ENCODE peak calls at places on chromosomes 3 and 15, in ten cellular contexts. One of them, this sample, is unnamed.

GRCh38 chr15:31262901-31263671 is 63.5 kb upstream of the KLF13 start:
- DNase-seq in adrenal gland: peak; percentile 62
- DNase-seq in GM06990: peak; percentile 65
- DNase-seq in thoracic aorta: no peak
- DNase-seq in CD4-positive, CD25-positive, alpha-beta regulatory T cell: no peak
- DNase-seq in cardiac muscle cell: no peak
- DNase-seq in lower lobe of right lung: peak; percentile 70
- DNase-seq in breast epithelium: no peak
- DNase-seq in transverse colon: peak; percentile 57
- DNase-seq in pancreas: peak; percentile 37
- DNase-seq in this sample: no peak

GRCh38 chr15:36263666-36264065 is 315.8 kb upstream of the CDIN1 start:
- DNase-seq in adrenal gland: no peak
- DNase-seq in GM06990: no peak
- DNase-seq in thoracic aorta: no peak
- DNase-seq in CD4-positive, CD25-positive, alpha-beta regulatory T cell: no peak
- DNase-seq in cardiac muscle cell: no peak
- DNase-seq in lower lobe of right lung: no peak
- DNase-seq in breast epithelium: no peak
- DNase-seq in transverse colon: no peak
- DNase-seq in pancreas: no peak
- DNase-seq in this sample: no peak

GRCh38 chr3:127394984-127395662 is 107.3 kb upstream of the PRR20G start:
- DNase-seq in adrenal gland: no peak
- DNase-seq in GM06990: no peak
- DNase-seq in thoracic aorta: no peak
- DNase-seq in CD4-positive, CD25-positive, alpha-beta regulatory T cell: no peak
- DNase-seq in cardiac muscle cell: no peak
- DNase-seq in lower lobe of right lung: no peak
- DNase-seq in breast epithelium: no peak
- DNase-seq in transverse colon: no peak
- DNase-seq in pancreas: no peak
- DNase-seq in this sample: no peak

GRCh38 chr3:151152626-151153025 is 50.4 kb downstream of the GPR171 start:
- DNase-seq in adrenal gland: no peak
- DNase-seq in GM06990: no peak
- DNase-seq in thoracic aorta: no peak
- DNase-seq in CD4-positive, CD25-positive, alpha-beta regulatory T cell: no peak
- DNase-seq in cardiac muscle cell: no peak
- DNase-seq in lower lobe of right lung: no peak
- DNase-seq in breast epithelium: no peak
- DNase-seq in transverse colon: no peak
- DNase-seq in pancreas: no peak
- DNase-seq in this sample: no peak

GRCh38 chr15:67685008-67685599 is 140.2 kb upstream of the SKOR1 start:
- DNase-seq in adrenal gland: no peak
- DNase-seq in GM06990: no peak
- DNase-seq in thoracic aorta: no peak
- DNase-seq in CD4-positive, CD25-positive, alpha-beta regulatory T cell: peak; percentile 4
- DNase-seq in cardiac muscle cell: peak; percentile 42
- DNase-seq in lower lobe of right lung: no peak
- DNase-seq in breast epithelium: no peak
- DNase-seq in transverse colon: no peak
- DNase-seq in pancreas: no peak
- DNase-seq in this sample: no peak

GRCh38 chr15:23857028-23857641 is 170.0 kb upstream of the NDN start:
- DNase-seq in adrenal gland: peak; percentile 74
- DNase-seq in GM06990: no peak
- DNase-seq in thoracic aorta: no peak
- DNase-seq in CD4-positive, CD25-positive, alpha-beta regulatory T cell: no peak
- DNase-seq in cardiac muscle cell: peak; percentile 71
- DNase-seq in lower lobe of right lung: peak; percentile 48
- DNase-seq in breast epithelium: no peak
- DNase-seq in transverse colon: peak; percentile 50
- DNase-seq in pancreas: no peak
- DNase-seq in this sample: no peak

GRCh38 chr3:64848822-64849221 is 161.0 kb upstream of the ADAMTS9 start:
- DNase-seq in adrenal gland: no peak
- DNase-seq in GM06990: no peak
- DNase-seq in thoracic aorta: no peak
- DNase-seq in CD4-positive, CD25-positive, alpha-beta regulatory T cell: no peak
- DNase-seq in cardiac muscle cell: no peak
- DNase-seq in lower lobe of right lung: no peak
- DNase-seq in breast epithelium: no peak
- DNase-seq in transverse colon: peak; percentile 9
- DNase-seq in pancreas: no peak
- DNase-seq in this sample: no peak

GRCh38 chr3:57007513-57008415 is 52.7 kb upstream of the SPATA12 start:
- DNase-seq in adrenal gland: peak; percentile 88
- DNase-seq in GM06990: no peak
- DNase-seq in thoracic aorta: peak; percentile 72
- DNase-seq in CD4-positive, CD25-positive, alpha-beta regulatory T cell: no peak
- DNase-seq in cardiac muscle cell: no peak
- DNase-seq in lower lobe of right lung: peak; percentile 45
- DNase-seq in breast epithelium: peak; percentile 66
- DNase-seq in transverse colon: peak; percentile 56
- DNase-seq in pancreas: no peak
- DNase-seq in this sample: no peak

GRCh38 chr3:31532587-31533168 is at the start of gene STT3B:
- DNase-seq in adrenal gland: peak; percentile 79
- DNase-seq in GM06990: peak; percentile 92
- DNase-seq in thoracic aorta: peak; percentile 31
- DNase-seq in CD4-positive, CD25-positive, alpha-beta regulatory T cell: no peak
- DNase-seq in cardiac muscle cell: peak; percentile 71
- DNase-seq in lower lobe of right lung: peak; percentile 89
- DNase-seq in breast epithelium: no peak
- DNase-seq in transverse colon: peak; percentile 86
- DNase-seq in pancreas: no peak
- DNase-seq in this sample: peak; percentile 84

GRCh38 chr15:74725845-74726773 is 781 bp upstream of the CYP1A1 start:
- DNase-seq in adrenal gland: peak; percentile 36
- DNase-seq in GM06990: peak; percentile 64
- DNase-seq in thoracic aorta: no peak
- DNase-seq in CD4-positive, CD25-positive, alpha-beta regulatory T cell: peak; percentile 24
- DNase-seq in cardiac muscle cell: peak; percentile 58
- DNase-seq in lower lobe of right lung: peak; percentile 74
- DNase-seq in breast epithelium: no peak
- DNase-seq in transverse colon: peak; percentile 44
- DNase-seq in pancreas: peak; percentile 79
- DNase-seq in this sample: peak; percentile 22

GRCh38 chr3:126083511-126083912 is 412 bp downstream of the SLC41A3 start:
- DNase-seq in adrenal gland: peak; percentile 63
- DNase-seq in GM06990: peak; percentile 64
- DNase-seq in thoracic aorta: no peak
- DNase-seq in CD4-positive, CD25-positive, alpha-beta regulatory T cell: peak; percentile 36
- DNase-seq in cardiac muscle cell: peak; percentile 77
- DNase-seq in lower lobe of right lung: peak; percentile 60
- DNase-seq in breast epithelium: peak; percentile 40
- DNase-seq in transverse colon: peak; percentile 51
- DNase-seq in pancreas: peak; percentile 72
- DNase-seq in this sample: no peak

GRCh38 chr3:5197470-5198312 is 10.2 kb downstream of the EDEM1 start:
- DNase-seq in adrenal gland: no peak
- DNase-seq in GM06990: peak; percentile 68
- DNase-seq in thoracic aorta: no peak
- DNase-seq in CD4-positive, CD25-positive, alpha-beta regulatory T cell: peak; percentile 75
- DNase-seq in cardiac muscle cell: no peak
- DNase-seq in lower lobe of right lung: no peak
- DNase-seq in breast epithelium: no peak
- DNase-seq in transverse colon: no peak
- DNase-seq in pancreas: no peak
- DNase-seq in this sample: peak; percentile 47

DNA sequence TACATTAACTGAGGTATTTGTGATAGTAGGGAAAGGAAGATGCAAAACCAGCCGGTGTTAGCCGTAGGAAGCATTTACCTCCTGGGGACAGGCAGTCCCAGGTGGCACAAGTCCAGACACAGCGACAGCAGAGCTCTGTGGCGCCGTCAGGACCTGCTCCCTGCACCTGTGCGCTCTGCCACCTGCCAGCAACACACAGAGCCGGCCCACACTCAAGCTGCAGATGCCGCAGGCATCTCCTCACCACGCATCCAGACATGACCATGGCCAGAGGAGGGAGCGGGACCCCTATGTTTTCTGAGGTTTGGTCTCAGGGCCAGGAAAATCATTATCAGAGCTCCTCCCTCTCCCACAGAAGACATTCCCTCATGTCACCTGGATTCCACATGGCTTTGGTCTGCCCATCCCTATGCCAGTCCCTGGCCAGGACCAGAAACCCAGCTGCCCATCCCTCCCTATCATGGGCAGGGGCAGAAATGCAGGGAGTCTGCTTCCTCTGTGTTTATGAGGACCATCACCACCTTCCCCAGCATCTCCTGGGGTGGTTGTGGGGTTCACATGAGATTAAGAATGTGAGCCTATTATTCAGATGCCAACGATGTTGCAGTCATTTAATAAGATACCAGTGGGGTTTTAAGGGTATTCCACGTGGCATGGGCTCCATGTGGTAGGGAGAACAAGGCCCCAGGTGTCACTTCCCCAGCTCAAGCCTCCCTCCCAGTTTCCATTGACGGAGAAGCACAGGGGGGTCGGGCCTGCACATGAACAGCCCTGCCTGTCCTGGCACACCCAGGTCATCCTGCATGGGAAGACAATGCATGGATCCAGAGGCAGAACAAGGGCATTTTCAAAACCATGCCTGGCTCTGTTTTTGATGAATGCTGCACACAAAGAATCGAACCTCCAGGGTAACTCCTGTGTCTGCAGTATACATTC is 251.1 kb downstream of the OCA2 start:
- DNase-seq in adrenal gland: no peak
- DNase-seq in GM06990: no peak
- DNase-seq in thoracic aorta: no peak
- DNase-seq in CD4-positive, CD25-positive, alpha-beta regulatory T cell: no peak
- DNase-seq in cardiac muscle cell: no peak
- DNase-seq in lower lobe of right lung: no peak
- DNase-seq in breast epithelium: no peak
- DNase-seq in transverse colon: no peak
- DNase-seq in pancreas: no peak
- DNase-seq in this sample: no peak
- H3K4me3 ChIP-seq in adrenal gland: no peak overlapping the region
- H3K4me3 ChIP-seq in GM06990: no peak overlapping the region
- H3K4me3 ChIP-seq in thoracic aorta: no peak overlapping the region
- H3K4me3 ChIP-seq in CD4-positive, CD25-positive, alpha-beta regulatory T cell: no peak overlapping the region
- H3K4me3 ChIP-seq in cardiac muscle cell: no peak overlapping the region
- H3K4me3 ChIP-seq in lower lobe of right lung: no peak overlapping the region
- H3K4me3 ChIP-seq in breast epithelium: no peak overlapping the region
- H3K4me3 ChIP-seq in transverse colon: no peak overlapping the region
- H3K4me3 ChIP-seq in pancreas: no peak overlapping the region
- H3K4me3 ChIP-seq in this sample: no peak overlapping the region

GRCh38 chr15:92393994-92394326 is 279 bp downstream of the ST8SIA2 start:
- DNase-seq in adrenal gland: no peak
- DNase-seq in GM06990: no peak
- DNase-seq in thoracic aorta: no peak
- DNase-seq in CD4-positive, CD25-positive, alpha-beta regulatory T cell: no peak
- DNase-seq in cardiac muscle cell: no peak
- DNase-seq in lower lobe of right lung: no peak
- DNase-seq in breast epithelium: no peak
- DNase-seq in transverse colon: no peak
- DNase-seq in pancreas: no peak
- DNase-seq in this sample: no peak
- H3K27me3 ChIP-seq in adrenal gland: peaks cover 47% of the 10 kb centered on the region
- H3K27me3 ChIP-seq in GM06990: peaks cover 8% of the 10 kb centered on the region
- H3K27me3 ChIP-seq in thoracic aorta: peaks cover 6% of the 10 kb centered on the region
- H3K27me3 ChIP-seq in CD4-positive, CD25-positive, alpha-beta regulatory T cell: peaks cover 9% of the 10 kb centered on the region
- H3K27me3 ChIP-seq in cardiac muscle cell: peaks cover 28% of the 10 kb centered on the region
- H3K27me3 ChIP-seq in lower lobe of right lung: peaks cover 74% of the 10 kb centered on the region
- H3K27me3 ChIP-seq in breast epithelium: peaks cover 2% of the 10 kb centered on the region
- H3K27me3 ChIP-seq in transverse colon: peaks cover 90% of the 10 kb centered on the region
- H3K27me3 ChIP-seq in pancreas: no peaks in the 10 kb centered on the region
- H3K27me3 ChIP-seq in this sample: no peaks in the 10 kb centered on the region

GRCh38 chr15:96326551-96327154 is 3.8 kb upstream of the NR2F2 start:
- DNase-seq in adrenal gland: no peak
- DNase-seq in GM06990: no peak
- DNase-seq in thoracic aorta: no peak
- DNase-seq in CD4-positive, CD25-positive, alpha-beta regulatory T cell: no peak
- DNase-seq in cardiac muscle cell: peak; percentile 50
- DNase-seq in lower lobe of right lung: peak; percentile 54
- DNase-seq in breast epithelium: peak; percentile 25
- DNase-seq in transverse colon: peak; percentile 30
- DNase-seq in pancreas: peak; percentile 75
- DNase-seq in this sample: no peak
- H3K36me3 ChIP-seq in adrenal gland: no peaks in the 10 kb centered on the region
- H3K36me3 ChIP-seq in GM06990: no peaks in the 10 kb centered on the region
- H3K36me3 ChIP-seq in thoracic aorta: no peaks in the 10 kb centered on the region
- H3K36me3 ChIP-seq in CD4-positive, CD25-positive, alpha-beta regulatory T cell: no peaks in the 10 kb centered on the region
- H3K36me3 ChIP-seq in cardiac muscle cell: no peaks in the 10 kb centered on the region
- H3K36me3 ChIP-seq in lower lobe of right lung: no peaks in the 10 kb centered on the region
- H3K36me3 ChIP-seq in breast epithelium: no peaks in the 10 kb centered on the region
- H3K36me3 ChIP-seq in transverse colon: no peaks in the 10 kb centered on the region
- H3K36me3 ChIP-seq in pancreas: no peaks in the 10 kb centered on the region
- H3K36me3 ChIP-seq in this sample: no peaks in the 10 kb centered on the region

DNA sequence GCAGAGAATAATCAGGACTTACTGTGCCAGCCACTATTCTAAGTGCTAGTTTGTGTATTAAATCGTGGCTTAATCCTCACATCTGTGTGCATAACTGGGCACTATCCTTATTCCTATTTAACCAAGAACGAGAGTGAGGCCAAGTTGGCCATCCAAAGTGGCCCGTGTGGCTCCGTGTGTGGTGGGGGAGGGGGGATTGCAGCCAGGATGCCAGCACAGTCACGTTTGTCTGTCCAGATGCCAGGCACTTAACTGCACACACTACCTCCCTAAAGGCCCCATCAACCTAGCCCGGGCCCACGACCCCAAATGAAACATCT is 64.4 kb upstream of the POLG start:
- DNase-seq in adrenal gland: no peak
- DNase-seq in GM06990: no peak
- DNase-seq in thoracic aorta: no peak
- DNase-seq in CD4-positive, CD25-positive, alpha-beta regulatory T cell: no peak
- DNase-seq in cardiac muscle cell: no peak
- DNase-seq in lower lobe of right lung: no peak
- DNase-seq in breast epithelium: no peak
- DNase-seq in transverse colon: no peak
- DNase-seq in pancreas: no peak
- DNase-seq in this sample: no peak
- H3K4me3 ChIP-seq in adrenal gland: no peak overlapping the region
- H3K4me3 ChIP-seq in GM06990: peak overlapping the region; percentile 70
- H3K4me3 ChIP-seq in thoracic aorta: peak overlapping the region; percentile 59
- H3K4me3 ChIP-seq in CD4-positive, CD25-positive, alpha-beta regulatory T cell: no peak overlapping the region
- H3K4me3 ChIP-seq in cardiac muscle cell: no peak overlapping the region
- H3K4me3 ChIP-seq in lower lobe of right lung: no peak overlapping the region
- H3K4me3 ChIP-seq in breast epithelium: peak overlapping the region; percentile 68
- H3K4me3 ChIP-seq in transverse colon: no peak overlapping the region
- H3K4me3 ChIP-seq in pancreas: no peak overlapping the region
- H3K4me3 ChIP-seq in this sample: peak overlapping the region; percentile 58